ENCODE peak calls at places on chromosome 9, in nine cellular contexts. E, X, K, H, J, B, M, R and P are unnamed samples.

GRCh38 chr9:76787677-76788076 is 23.4 kb downstream of the PCA3 start:
- DNase-seq in J (no peak), H (no peak), M (no peak), X (no peak), R (no peak), E (no peak), B (no peak), K (no peak), P (no peak)

GRCh38 chr9:91421022-91421765 is 2.4 kb downstream of the NFIL3 start:
- DNase-seq in M (no peak), K (peak), J (peak), X (peak), E (peak), H (peak), R (no peak), B (no peak), P (peak)

GRCh38 chr9:18051638-18052037 is 422.3 kb upstream of the ADAMTSL1 start:
- DNase-seq in H (no peak), X (no peak), R (no peak), E (no peak), J (no peak), M (no peak), K (no peak), B (no peak), P (no peak)

GRCh38 chr9:70933318-70933717 is 188.1 kb downstream of the TRPM3 start:
- DNase-seq in R (no peak), H (no peak), K (peak), E (no peak), B (no peak), X (no peak), J (no peak), M (no peak), P (no peak)

GRCh38 chr9:121445986-121446385 is 53.7 kb downstream of the GGTA1 start:
- DNase-seq in E (no peak), B (no peak), X (no peak), J (no peak), K (no peak), R (no peak), M (no peak), H (peak), P (no peak)

GRCh38 chr9:115109486-115109885 is 8.5 kb downstream of the TNC start:
- DNase-seq in H (peak), K (peak), B (no peak), J (no peak), X (no peak), E (no peak), M (no peak), R (peak), P (no peak)

GRCh38 chr9:38039090-38039906 is 29.7 kb downstream of the SHB start:
- DNase-seq in B (no peak), E (no peak), R (peak), X (no peak), M (no peak), J (no peak), K (peak), H (peak), P (no peak)

GRCh38 chr9:87873607-87874319 is 8.9 kb upstream of the SPATA31E1 start:
- DNase-seq in M (no peak), J (no peak), E (no peak), X (no peak), H (no peak), R (no peak), B (no peak), K (no peak), P (no peak)

GRCh38 chr9:83343366-83343765 is 194.8 kb downstream of the FRMD3 start:
- DNase-seq in H (no peak), E (no peak), M (no peak), J (no peak), R (no peak), B (no peak), K (no peak), X (no peak), P (no peak)

GRCh38 chr9:89739531-89740315 is 134.9 kb downstream of the GADD45G start:
- DNase-seq in R (no peak), B (no peak), H (no peak), K (no peak), X (no peak), E (no peak), J (no peak), M (no peak), P (no peak)

GRCh38 chr9:88976186-88976887 is 14.9 kb upstream of the S1PR3 start:
- DNase-seq in J (no peak), R (no peak), B (no peak), M (no peak), X (no peak), E (no peak), K (no peak), H (no peak), P (no peak)

GRCh38 chr9:19020886-19021285 is 12.1 kb downstream of the SAXO1 start:
- DNase-seq in B (no peak), X (no peak), J (no peak), M (no peak), H (no peak), K (no peak), R (no peak), E (no peak), P (no peak)

GRCh38 chr9:133112361-133113026 is 8.5 kb downstream of the RALGDS start:
- DNase-seq in R (no peak), B (peak), K (no peak), M (peak), E (peak), J (peak), X (no peak), H (peak), P (no peak)

GRCh38 chr9:74639112-74639511 is 142.0 kb downstream of the RORB start:
- DNase-seq in H (no peak), B (no peak), R (no peak), J (no peak), E (no peak), X (no peak), M (no peak), K (no peak), P (no peak)

GRCh38 chr9:111691686-111692329 is 30.4 kb downstream of the GNG10 start:
- DNase-seq in M (no peak), J (no peak), K (peak), H (peak), E (no peak), B (no peak), X (no peak), R (no peak), P (peak)

GRCh38 chr9:123391946-123392345 is 35.9 kb downstream of the CRB2 start:
- DNase-seq in X (no peak), B (no peak), K (no peak), E (no peak), H (no peak), J (no peak), M (no peak), R (no peak), P (no peak)

GRCh38 chr9:35191105-35191504 is 29.3 kb downstream of the UNC13B start:
- DNase-seq in H (no peak), M (no peak), E (no peak), R (no peak), K (no peak), X (no peak), B (no peak), J (no peak), P (no peak)

GRCh38 chr9:7298123-7298522 is 501.5 kb downstream of the DMAC1 start:
- DNase-seq in K (no peak), M (no peak), X (no peak), J (no peak), B (no peak), R (no peak), H (no peak), E (no peak), P (no peak)

GRCh38 chr9:91421987-91422765 is 1.5 kb downstream of the NFIL3 start:
- DNase-seq in M (no peak), E (no peak), B (no peak), K (peak), R (no peak), H (peak), X (peak), J (no peak), P (peak)

GRCh38 chr9:31588010-31588409 is 796.4 kb upstream of the ACO1 start:
- DNase-seq in X (no peak), E (peak), R (no peak), M (no peak), K (no peak), B (no peak), J (no peak), H (no peak), P (no peak)

GRCh38 chr9:89841456-89841855 is 236.6 kb downstream of the GADD45G start:
- DNase-seq in E (no peak), K (no peak), X (no peak), M (no peak), B (no peak), R (no peak), J (no peak), H (no peak), P (no peak)

GRCh38 chr9:100324594-100325200 is 28.0 kb downstream of the TEX10 start:
- DNase-seq in E (no peak), X (no peak), M (no peak), R (no peak), H (peak), B (no peak), K (peak), J (no peak), P (peak)

GRCh38 chr9:36995927-36996471 is 38.1 kb downstream of the PAX5 start:
- DNase-seq in H (peak), R (no peak), M (peak), E (no peak), B (peak), K (peak), X (peak), J (peak), P (peak)

GRCh38 chr9:122329592-122329991 is 41.2 kb upstream of the PTGS1 start:
- DNase-seq in X (no peak), M (no peak), E (no peak), K (no peak), H (no peak), B (no peak), R (no peak), J (no peak), P (no peak)

GRCh38 chr9:76216161-76216649 is 178.0 kb downstream of the RFK start:
- DNase-seq in K (peak), M (no peak), H (peak), B (no peak), R (peak), J (no peak), E (no peak), X (no peak), P (no peak)

GRCh38 chr9:106074006-106074405 is 379.7 kb downstream of the TMEM38B start:
- DNase-seq in R (no peak), E (no peak), M (no peak), B (no peak), H (no peak), X (no peak), J (no peak), K (no peak), P (no peak)

GRCh38 chr9:132615822-132616221 is 33.4 kb downstream of the BARHL1 start:
- DNase-seq in B (no peak), M (no peak), H (no peak), E (no peak), X (no peak), K (no peak), R (no peak), J (no peak), P (no peak)

GRCh38 chr9:86122309-86122708 is 23.0 kb upstream of the GOLM1 start:
- DNase-seq in H (peak), K (no peak), X (no peak), E (no peak), M (no peak), J (no peak), B (no peak), R (no peak), P (no peak)

GRCh38 chr9:30913331-30913730 is 1471.1 kb upstream of the ACO1 start:
- DNase-seq in K (no peak), E (no peak), B (no peak), X (no peak), H (no peak), R (no peak), M (no peak), J (no peak), P (no peak)

GRCh38 chr9:130013326-130013725 is 29.7 kb downstream of the FNBP1 start:
- DNase-seq in B (no peak), E (no peak), M (no peak), X (no peak), J (no peak), H (no peak), K (no peak), R (no peak), P (no peak)

GRCh38 chr9:121651295-121652036 is at the start of gene DAB2IP:
- DNase-seq in M (no peak), X (peak), K (peak), R (no peak), J (peak), H (no peak), E (peak), B (no peak), P (peak)

GRCh38 chr9:88574993-88575392 is 40.0 kb downstream of the NXNL2 start:
- DNase-seq in B (no peak), J (no peak), R (no peak), E (no peak), M (no peak), K (peak), X (no peak), H (peak), P (no peak)

GRCh38 chr9:69395718-69396117 is 70.7 kb downstream of the ENTREP1 start:
- DNase-seq in H (no peak), X (no peak), M (no peak), B (no peak), E (peak), R (no peak), K (no peak), J (no peak), P (peak)